ENCODE peak calls at places on chromosomes 16 and 17, in seven cellular contexts. U is iris pigment epithelial cell; F is fibroblast of pulmonary artery; E is CD8-positive, alpha-beta memory T cell; B is germinal center; C is lower leg skin; T is NCI-H345. Y is an unnamed sample.

GRCh38 chr16:15037003-15037402 is 18.9 kb downstream of the NTAN1 start:
- DNase-seq in U (no peak), F (no peak), E (no peak), B (no peak), C (no peak), T (no peak), Y (no peak)

GRCh38 chr17:1485311-1485747 is 7.2 kb downstream of the MYO1C start:
- DNase-seq in U (no peak), F (no peak), E (no peak), B (peak; percentile 33), C (peak; percentile 90), T (peak; percentile 30), Y (peak; percentile 66)

GRCh38 chr17:21524211-21524591 is 148.0 kb downstream of the KCNJ12 start:
- DNase-seq in U (peak; percentile 84), F (peak; percentile 69), E (no peak), B (no peak), C (peak; percentile 78), T (no peak), Y (no peak)

GRCh38 chr17:38550661-38551060 is 55.1 kb downstream of the SRCIN1 start:
- DNase-seq in U (peak; percentile 5), F (peak; percentile 64), E (no peak), B (no peak), C (no peak), T (no peak), Y (no peak)

GRCh38 chr17:49132699-49133364 is at the start of gene B4GALNT2:
- DNase-seq in U (no peak), F (no peak), E (peak; percentile 4), B (no peak), C (no peak), T (peak; percentile 15), Y (no peak)

GRCh38 chr17:40560592-40561293 is 4.5 kb downstream of the CCR7 start:
- DNase-seq in U (peak; percentile 75), F (peak; percentile 49), E (peak; percentile 71), B (peak; percentile 51), C (peak; percentile 85), T (no peak), Y (no peak)

GRCh38 chr17:38465420-38466345 is 37.4 kb downstream of the ARHGAP23 start:
- DNase-seq in U (no peak), F (peak; percentile 45), E (no peak), B (peak; percentile 1), C (peak; percentile 92), T (no peak), Y (peak; percentile 55)

GRCh38 chr16:48498761-48499600 is 111.0 kb downstream of the N4BP1 start:
- DNase-seq in U (peak; percentile 92), F (peak; percentile 96), E (no peak), B (no peak), C (peak; percentile 89), T (no peak), Y (peak; percentile 15)

GRCh38 chr17:78357177-78357586 is 2.7 kb downstream of the SOCS3 start:
- DNase-seq in U (peak; percentile 61), F (peak; percentile 75), E (no peak), B (no peak), C (no peak), T (no peak), Y (peak; percentile 66)

GRCh38 chr17:28500712-28501379 is 5.3 kb upstream of the FOXN1 start:
- DNase-seq in U (no peak), F (no peak), E (no peak), B (no peak), C (no peak), T (no peak), Y (no peak)

GRCh38 chr17:79400989-79401703 is 209.7 kb downstream of the RBFOX3 start:
- DNase-seq in U (peak; percentile 53), F (peak; percentile 54), E (peak; percentile 72), B (peak; percentile 87), C (peak; percentile 95), T (peak; percentile 70), Y (peak; percentile 20)

GRCh38 chr17:61131555-61131954 is 268.1 kb upstream of the TBX2 start:
- DNase-seq in U (no peak), F (no peak), E (no peak), B (no peak), C (no peak), T (no peak), Y (no peak)

Y was measured in NCI-H226.